ENCODE peak calls at places on chromosomes 11 and 22, in nine cellular contexts. U is NT2/D1, O is H9, H is Caco-2, F is hepatocyte, Q is OCI-LY7, K is body of pancreas, W is pancreas, L is Peyer's patch. I is an unnamed sample.

GRCh38 chr22:17590586-17590985 is 27.3 kb downstream of the SLC25A18 start:
- DNase-seq in U (no peak), O (no peak), H (no peak), F (no peak), Q (no peak), K (no peak), W (peak; percentile 23), L (no peak), I (peak; percentile 47)

GRCh38 chr22:25645266-25645665 is 80.8 kb downstream of the GRK3 start:
- DNase-seq in U (no peak), O (no peak), H (no peak), F (no peak), Q (no peak), K (no peak), W (no peak), L (no peak), I (no peak)

GRCh38 chr11:5992604-5993251 is 5.9 kb upstream of the OR52L1 start:
- DNase-seq in U (peak; percentile 9), O (no peak), H (no peak), F (peak; percentile 37), Q (peak; percentile 25), K (no peak), W (no peak), L (no peak), I (no peak)

GRCh38 chr11:11458523-11458922 is 105.5 kb upstream of the CSNK2A3 start:
- DNase-seq in U (no peak), O (no peak), H (no peak), F (no peak), Q (no peak), K (no peak), W (no peak), L (no peak), I (no peak)

GRCh38 chr11:128180446-128181089 is 406.8 kb downstream of the ETS1 start:
- DNase-seq in U (no peak), O (no peak), H (no peak), F (no peak), Q (no peak), K (no peak), W (no peak), L (no peak), I (no peak)

GRCh38 chr11:2790581-2790925 is 90.8 kb upstream of the KCNQ1OT1 start:
- DNase-seq in U (no peak), O (peak; percentile 19), H (peak; percentile 17), F (no peak), Q (no peak), K (peak; percentile 4), W (no peak), L (peak; percentile 33), I (peak; percentile 61)

GRCh38 chr11:118406599-118407166 is 5.3 kb downstream of the ATP5MG start:
- DNase-seq in U (no peak), O (no peak), H (no peak), F (no peak), Q (no peak), K (peak; percentile 25), W (no peak), L (no peak), I (no peak)

GRCh38 chr11:61158691-61159381 is 2.4 kb downstream of the VPS37C start:
- DNase-seq in U (no peak), O (no peak), H (peak; percentile 85), F (no peak), Q (no peak), K (no peak), W (no peak), L (peak; percentile 15), I (no peak)

GRCh38 chr11:126874276-126874675 is 126.3 kb downstream of the KIRREL3 start:
- DNase-seq in U (no peak), O (no peak), H (no peak), F (no peak), Q (no peak), K (no peak), W (no peak), L (no peak), I (no peak)

GRCh38 chr11:130124096-130124495 is 35.5 kb upstream of the ST14 start:
- DNase-seq in U (no peak), O (no peak), H (peak; percentile 67), F (peak; percentile 62), Q (no peak), K (peak; percentile 18), W (no peak), L (peak; percentile 62), I (peak; percentile 90)

GRCh38 chr11:2846470-2846869 is 39.1 kb downstream of the CDKN1C start:
- DNase-seq in U (no peak), O (no peak), H (no peak), F (no peak), Q (no peak), K (no peak), W (no peak), L (no peak), I (no peak)

GRCh38 chr11:102177126-102177525 is 66.9 kb downstream of the YAP1 start:
- DNase-seq in U (no peak), O (no peak), H (no peak), F (no peak), Q (no peak), K (no peak), W (no peak), L (no peak), I (no peak)

GRCh38 chr11:112756166-112756565 is 205.1 kb upstream of the NCAM1 start:
- DNase-seq in U (no peak), O (no peak), H (no peak), F (no peak), Q (no peak), K (no peak), W (no peak), L (no peak), I (no peak)

GRCh38 chr11:95302211-95302610 is 71.2 kb upstream of the SESN3 start:
- DNase-seq in U (no peak), O (no peak), H (no peak), F (no peak), Q (no peak), K (no peak), W (no peak), L (no peak), I (no peak)

GRCh38 chr11:86440305-86440716 is 65.6 kb downstream of the CCDC81 start:
- DNase-seq in U (no peak), O (no peak), H (no peak), F (no peak), Q (no peak), K (no peak), W (no peak), L (no peak), I (no peak)

GRCh38 chr11:69274531-69275016 is 19.4 kb upstream of the MYEOV start:
- DNase-seq in U (no peak), O (no peak), H (peak; percentile 98), F (peak; percentile 90), Q (no peak), K (peak; percentile 90), W (peak; percentile 79), L (peak; percentile 66), I (peak; percentile 54)

GRCh38 chr22:45334068-45334467 is 24.3 kb downstream of the FAM118A start:
- DNase-seq in U (no peak), O (no peak), H (no peak), F (no peak), Q (no peak), K (no peak), W (no peak), L (no peak), I (no peak)

GRCh38 chr11:67592880-67593624 is 9.4 kb downstream of the GSTP1 start:
- DNase-seq in U (no peak), O (no peak), H (no peak), F (no peak), Q (no peak), K (no peak), W (no peak), L (no peak), I (peak; percentile 52)

GRCh38 chr22:50302564-50302963 is 4.9 kb downstream of the PLXNB2 start:
- DNase-seq in U (no peak), O (no peak), H (no peak), F (no peak), Q (no peak), K (no peak), W (no peak), L (no peak), I (no peak)
- H3K4me1 ChIP-seq in U (peaks cover 25% of the 10 kb centered on the region), O (no peaks in the 10 kb centered on the region), H (peaks cover 51% of the 10 kb centered on the region), F (peaks cover 81% of the 10 kb centered on the region), Q (peaks cover 82% of the 10 kb centered on the region), K (peaks cover 85% of the 10 kb centered on the region), W (peaks cover 12% of the 10 kb centered on the region), L (peaks cover 57% of the 10 kb centered on the region), I (peaks cover 79% of the 10 kb centered on the region)

GRCh38 chr22:21815958-21816357 is 51.5 kb downstream of the MAPK1 start:
- DNase-seq in U (no peak), O (no peak), H (no peak), F (no peak), Q (no peak), K (no peak), W (no peak), L (no peak), I (no peak)

GRCh38 chr22:21816787-21817496 is 50.5 kb downstream of the MAPK1 start:
- DNase-seq in U (no peak), O (no peak), H (no peak), F (peak; percentile 36), Q (peak; percentile 86), K (peak; percentile 35), W (no peak), L (no peak), I (no peak)

GRCh38 chr22:21815357-21815756 is 52.1 kb downstream of the MAPK1 start:
- DNase-seq in U (no peak), O (no peak), H (no peak), F (no peak), Q (no peak), K (no peak), W (no peak), L (no peak), I (no peak)

GRCh38 chr22:21818487-21819182 is 48.8 kb downstream of the MAPK1 start:
- DNase-seq in U (no peak), O (peak; percentile 34), H (no peak), F (no peak), Q (no peak), K (no peak), W (no peak), L (no peak), I (no peak)

GRCh38 chr22:21816472-21816786 is 51.0 kb downstream of the MAPK1 start:
- DNase-seq in U (no peak), O (no peak), H (no peak), F (no peak), Q (no peak), K (no peak), W (no peak), L (no peak), I (no peak)
- H3K4me1 ChIP-seq in U (no peaks in the 10 kb centered on the region), O (peaks cover 4% of the 10 kb centered on the region), H (no peaks in the 10 kb centered on the region), F (no peaks in the 10 kb centered on the region), Q (peaks cover 52% of the 10 kb centered on the region), K (peaks cover 32% of the 10 kb centered on the region), W (peaks cover 13% of the 10 kb centered on the region), L (peaks cover 29% of the 10 kb centered on the region), I (peaks cover 47% of the 10 kb centered on the region)

DNA sequence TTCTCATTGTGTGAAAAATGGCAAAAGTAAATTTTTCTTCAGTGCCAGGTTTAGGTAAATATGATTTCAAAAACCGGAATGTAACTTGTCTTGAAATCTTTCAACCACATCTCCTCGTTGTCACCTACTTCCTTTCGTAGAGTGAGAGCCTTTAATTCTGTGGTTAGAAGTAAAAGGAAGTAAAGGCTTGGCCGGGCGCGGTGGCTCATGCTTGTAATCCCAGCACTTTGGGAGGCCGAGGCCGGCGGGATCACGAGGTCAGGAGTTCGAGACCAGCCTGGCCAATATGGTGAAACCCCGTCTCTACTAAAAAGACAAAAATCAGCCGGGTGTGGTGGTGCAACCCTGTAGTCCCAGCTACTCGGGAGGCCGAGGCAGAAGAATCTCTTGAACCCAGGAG is 29.8 kb downstream of the SGSM3 start:
- DNase-seq in U (no peak), O (no peak), H (no peak), F (no peak), Q (peak; percentile 91), K (no peak), W (peak; percentile 55), L (peak; percentile 88), I (peak; percentile 93)
- H3K4me1 ChIP-seq in U (no peaks in the 10 kb centered on the region), O (no peaks in the 10 kb centered on the region), H (no peaks in the 10 kb centered on the region), F (peaks cover 5% of the 10 kb centered on the region), Q (peaks cover 49% of the 10 kb centered on the region), K (peaks cover 26% of the 10 kb centered on the region), W (peaks cover 19% of the 10 kb centered on the region), L (peaks cover 5% of the 10 kb centered on the region), I (peaks cover 77% of the 10 kb centered on the region)

GRCh38 chr22:37284126-37284806 is 2.0 kb downstream of the CYTH4 start:
- DNase-seq in U (no peak), O (no peak), H (no peak), F (no peak), Q (no peak), K (no peak), W (no peak), L (no peak), I (peak; percentile 80)
- H3K4me1 ChIP-seq in U (peaks cover 21% of the 10 kb centered on the region), O (no peaks in the 10 kb centered on the region), H (no peaks in the 10 kb centered on the region), F (no peaks in the 10 kb centered on the region), Q (peaks cover 48% of the 10 kb centered on the region), K (no peaks in the 10 kb centered on the region), W (no peaks in the 10 kb centered on the region), L (no peaks in the 10 kb centered on the region), I (peaks cover 26% of the 10 kb centered on the region)